ENCODE peak calls at places on chromosome 5, in eight cellular contexts. G is GF-D8; Z is mucosa of gallbladder; J is fibroblast of gingiva; N is activated CD8-positive, alpha-beta T cell treated with anti-CD3 and anti-CD28 coated beads, Interleukin-2, amount 10 ng/mL, durations not matched to agents 7 days and 5 days; D is activated CD4-positive, alpha-beta T cell treated with anti-CD3 and anti-CD28 coated beads, Interleukin-2, amount 10 ng/mL, durations not matched to agents 7 days and 5 days; E is naive thymus-derived CD8-positive, alpha-beta T cell; T is nucleus accumbens. K is an unnamed sample.

GRCh38 chr5:130331332-130331731 is 427.1 kb downstream of the CHSY3 start:
- DNase-seq in G (no peak), Z (no peak), J (no peak), N (no peak), D (no peak), E (no peak), T (no peak), K (no peak)

GRCh38 chr5:159324097-159324760 is 6.1 kb downstream of the IL12B start:
- DNase-seq in G (no peak), Z (no peak), J (peak; percentile 79), N (no peak), D (no peak), E (no peak), T (no peak), K (no peak)

GRCh38 chr5:139844472-139845145 is 49.0 kb downstream of the PSD2 start:
- DNase-seq in G (no peak), Z (peak; percentile 61), J (peak; percentile 63), N (peak; percentile 81), D (peak; percentile 73), E (peak; percentile 58), T (peak; percentile 49), K (peak; percentile 85)

GRCh38 chr5:168746893-168747640 is 167.9 kb upstream of the PANK3 start:
- DNase-seq in G (no peak), Z (no peak), J (no peak), N (no peak), D (no peak), E (no peak), T (no peak), K (no peak)

GRCh38 chr5:68710514-68710913 is 383.3 kb upstream of the SLC30A5 start:
- DNase-seq in G (no peak), Z (no peak), J (no peak), N (no peak), D (no peak), E (no peak), T (no peak), K (no peak)

GRCh38 chr5:73826301-73826700 is 200.3 kb downstream of the ARHGEF28 start:
- DNase-seq in G (no peak), Z (no peak), J (no peak), N (no peak), D (no peak), E (no peak), T (no peak), K (peak; percentile 86)

GRCh38 chr5:173890195-173890951 is 2.2 kb downstream of the CPEB4 start:
- DNase-seq in G (no peak), Z (peak; percentile 26), J (no peak), N (no peak), D (no peak), E (no peak), T (no peak), K (peak; percentile 46)

GRCh38 chr5:134071850-134072207 is 42.7 kb upstream of the TCF7 start:
- DNase-seq in G (no peak), Z (no peak), J (no peak), N (no peak), D (no peak), E (no peak), T (no peak), K (no peak)

GRCh38 chr5:160269017-160269416 is 39.7 kb downstream of the FABP6 start:
- DNase-seq in G (peak; percentile 71), Z (peak; percentile 75), J (peak; percentile 31), N (no peak), D (no peak), E (no peak), T (no peak), K (peak; percentile 89)

GRCh38 chr5:158435161-158435616 is 576.2 kb upstream of the CLINT1 start:
- DNase-seq in G (peak; percentile 53), Z (no peak), J (no peak), N (peak; percentile 75), D (peak; percentile 64), E (no peak), T (no peak), K (no peak)

GRCh38 chr5:30839956-30840355 is 353.5 kb upstream of the CDH6 start:
- DNase-seq in G (no peak), Z (no peak), J (no peak), N (no peak), D (no peak), E (no peak), T (no peak), K (no peak)

GRCh38 chr5:31781772-31782171 is 142.8 kb downstream of the PDZD2 start:
- DNase-seq in G (no peak), Z (no peak), J (no peak), N (no peak), D (no peak), E (no peak), T (no peak), K (no peak)

K was measured in thyroid gland.